ENCODE peak calls at places on chromosome 5, in five cellular contexts. One of them, this sample, is unnamed.

GRCh38 chr5:44441460-44441859 is 52.2 kb upstream of the FGF10 start:
- DNase-seq in cardiac muscle cell: no peak
- DNase-seq in aorta: no peak
- DNase-seq in HEK293T: no peak
- DNase-seq in right cardiac atrium: no peak
- DNase-seq in this sample: no peak

GRCh38 chr5:73892806-73893205 is 266.8 kb downstream of the ARHGEF28 start:
- DNase-seq in cardiac muscle cell: no peak
- DNase-seq in aorta: no peak
- DNase-seq in HEK293T: no peak
- DNase-seq in right cardiac atrium: no peak
- DNase-seq in this sample: no peak

GRCh38 chr5:68319316-68320093 is 103.9 kb downstream of the PIK3R1 start:
- DNase-seq in cardiac muscle cell: no peak
- DNase-seq in right cardiac atrium: no peak
- DNase-seq in aorta: no peak
- DNase-seq in HEK293T: no peak
- DNase-seq in this sample: no peak

GRCh38 chr5:138077064-138077696 is 6.7 kb upstream of the WNT8A start:
- DNase-seq in cardiac muscle cell: peak
- DNase-seq in HEK293T: peak
- DNase-seq in right cardiac atrium: peak
- DNase-seq in aorta: no peak
- DNase-seq in this sample: no peak

GRCh38 chr5:72133212-72133990 is 26.1 kb downstream of the MAP1B start:
- DNase-seq in HEK293T: no peak
- DNase-seq in cardiac muscle cell: no peak
- DNase-seq in aorta: no peak
- DNase-seq in right cardiac atrium: no peak
- DNase-seq in this sample: no peak

GRCh38 chr5:117690603-117691002 is 1116.0 kb upstream of the SEMA6A start:
- DNase-seq in HEK293T: no peak
- DNase-seq in cardiac muscle cell: no peak
- DNase-seq in aorta: no peak
- DNase-seq in right cardiac atrium: peak
- DNase-seq in this sample: no peak

GRCh38 chr5:38751103-38751502 is 94.7 kb upstream of the OSMR start:
- DNase-seq in HEK293T: peak
- DNase-seq in cardiac muscle cell: no peak
- DNase-seq in right cardiac atrium: no peak
- DNase-seq in aorta: no peak
- DNase-seq in this sample: no peak

GRCh38 chr5:176319827-176320554 is 41.6 kb downstream of the KIAA1191 start:
- DNase-seq in aorta: no peak
- DNase-seq in cardiac muscle cell: peak
- DNase-seq in right cardiac atrium: no peak
- DNase-seq in HEK293T: no peak
- DNase-seq in this sample: no peak

GRCh38 chr5:16976625-16977008 is 40.5 kb upstream of the MYO10 start:
- DNase-seq in cardiac muscle cell: no peak
- DNase-seq in right cardiac atrium: no peak
- DNase-seq in aorta: no peak
- DNase-seq in HEK293T: no peak
- DNase-seq in this sample: no peak

GRCh38 chr5:77318060-77318459 is 107.6 kb downstream of the PDE8B start:
- DNase-seq in HEK293T: no peak
- DNase-seq in right cardiac atrium: no peak
- DNase-seq in cardiac muscle cell: no peak
- DNase-seq in aorta: no peak
- DNase-seq in this sample: no peak

This sample was measured in kidney.